ENCODE peak calls at places on chromosomes 13 and 19, in six cellular contexts. One of them, this sample, is unnamed.

GRCh38 chr13:73876323-73876722 is 257.9 kb downstream of the KLF12 start:
- DNase-seq in CD8-positive, alpha-beta memory T cell: no peak
- DNase-seq in tibial artery: no peak
- DNase-seq in body of pancreas: no peak
- DNase-seq in ovary: peak; percentile 24
- DNase-seq in colonic mucosa: no peak
- DNase-seq in this sample: no peak

GRCh38 chr19:16650821-16651220 is 9.1 kb downstream of the SMIM7 start:
- DNase-seq in body of pancreas: no peak
- DNase-seq in CD8-positive, alpha-beta memory T cell: no peak
- DNase-seq in colonic mucosa: no peak
- DNase-seq in ovary: no peak
- DNase-seq in tibial artery: no peak
- DNase-seq in this sample: no peak

GRCh38 chr19:55145241-55145640 is 3.8 kb downstream of the TNNT1 start:
- DNase-seq in body of pancreas: no peak
- DNase-seq in CD8-positive, alpha-beta memory T cell: no peak
- DNase-seq in colonic mucosa: no peak
- DNase-seq in ovary: no peak
- DNase-seq in tibial artery: no peak
- DNase-seq in this sample: no peak

GRCh38 chr13:24159921-24160324 is 597 bp upstream of the SPATA13 start:
- DNase-seq in body of pancreas: no peak
- DNase-seq in tibial artery: no peak
- DNase-seq in ovary: no peak
- DNase-seq in CD8-positive, alpha-beta memory T cell: no peak
- DNase-seq in colonic mucosa: no peak
- DNase-seq in this sample: no peak

GRCh38 chr19:52336117-52336811 is at the start of gene ZNF610:
- DNase-seq in tibial artery: peak; percentile 93
- DNase-seq in CD8-positive, alpha-beta memory T cell: peak; percentile 90
- DNase-seq in body of pancreas: peak; percentile 89
- DNase-seq in colonic mucosa: peak; percentile 92
- DNase-seq in ovary: peak; percentile 93
- DNase-seq in this sample: peak; percentile 82

GRCh38 chr19:57667220-57667619 is 1.5 kb upstream of the ZSCAN4 start:
- DNase-seq in colonic mucosa: no peak
- DNase-seq in body of pancreas: no peak
- DNase-seq in tibial artery: no peak
- DNase-seq in ovary: no peak
- DNase-seq in CD8-positive, alpha-beta memory T cell: no peak
- DNase-seq in this sample: no peak

GRCh38 chr13:88622362-88622973 is 951.3 kb downstream of the SLITRK5 start:
- DNase-seq in colonic mucosa: no peak
- DNase-seq in CD8-positive, alpha-beta memory T cell: peak; percentile 43
- DNase-seq in ovary: no peak
- DNase-seq in body of pancreas: no peak
- DNase-seq in tibial artery: no peak
- DNase-seq in this sample: peak; percentile 3

GRCh38 chr13:45989607-45990006 is 62.9 kb downstream of the ZC3H13 start:
- DNase-seq in ovary: no peak
- DNase-seq in tibial artery: no peak
- DNase-seq in body of pancreas: no peak
- DNase-seq in CD8-positive, alpha-beta memory T cell: no peak
- DNase-seq in colonic mucosa: no peak
- DNase-seq in this sample: no peak

GRCh38 chr19:12380444-12380737 is 14.9 kb upstream of the ZNF442 start:
- DNase-seq in colonic mucosa: no peak
- DNase-seq in body of pancreas: no peak
- DNase-seq in CD8-positive, alpha-beta memory T cell: no peak
- DNase-seq in tibial artery: no peak
- DNase-seq in ovary: no peak
- DNase-seq in this sample: no peak

GRCh38 chr19:45515081-45515624 is 7.9 kb downstream of the VASP start:
- DNase-seq in ovary: no peak
- DNase-seq in colonic mucosa: peak; percentile 71
- DNase-seq in tibial artery: no peak
- DNase-seq in CD8-positive, alpha-beta memory T cell: peak; percentile 58
- DNase-seq in body of pancreas: peak; percentile 72
- DNase-seq in this sample: no peak

DNA sequence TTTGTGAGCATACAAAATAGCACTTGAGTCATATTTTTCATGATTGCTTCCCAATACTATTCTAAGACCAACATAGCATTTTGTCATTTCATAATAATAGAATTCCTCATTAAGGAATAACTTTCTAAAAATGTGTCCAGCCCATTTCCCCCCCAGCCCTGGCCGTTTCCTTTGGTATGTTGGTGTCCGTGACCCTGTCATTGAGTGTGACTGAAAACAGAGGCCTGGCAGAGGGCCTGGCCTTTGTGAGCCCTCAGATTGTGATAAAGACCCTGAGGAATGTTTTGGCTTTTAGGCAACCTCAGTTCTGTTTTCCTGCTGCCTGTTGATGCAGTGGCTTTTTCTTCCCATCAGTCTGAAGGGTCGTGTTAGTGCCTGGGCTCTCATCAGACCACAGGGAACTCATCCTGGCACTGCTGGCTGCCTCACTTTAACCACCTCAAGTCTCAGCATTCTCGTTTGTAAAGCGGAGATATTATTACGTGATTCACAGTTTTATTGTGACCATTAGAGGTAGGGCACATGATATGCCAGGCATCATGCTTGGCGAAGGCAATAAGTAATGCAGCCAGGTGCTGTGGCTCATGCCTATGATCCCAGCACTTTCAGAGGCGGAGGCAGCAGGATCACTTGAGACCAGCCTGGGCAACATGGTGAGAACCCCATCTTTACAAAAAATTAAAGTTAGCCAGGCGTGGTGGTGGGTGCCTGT is 13.8 kb downstream of the SPINT2 start:
- DNase-seq in tibial artery: no peak
- DNase-seq in body of pancreas: peak; percentile 68
- DNase-seq in CD8-positive, alpha-beta memory T cell: no peak
- DNase-seq in colonic mucosa: no peak
- DNase-seq in ovary: peak; percentile 78
- DNase-seq in this sample: no peak
- H3K27ac ChIP-seq in tibial artery: peak overlapping the region; percentile 81
- H3K27ac ChIP-seq in body of pancreas: peak overlapping the region; percentile 74
- H3K27ac ChIP-seq in CD8-positive, alpha-beta memory T cell: no peak overlapping the region
- H3K27ac ChIP-seq in colonic mucosa: peak overlapping the region; percentile 13
- H3K27ac ChIP-seq in ovary: peak overlapping the region; percentile 71
- H3K27ac ChIP-seq in this sample: no peak overlapping the region

GRCh38 chr19:8663920-8664670 is 33.7 kb downstream of the NFILZ start:
- DNase-seq in ovary: no peak
- DNase-seq in body of pancreas: peak; percentile 31
- DNase-seq in tibial artery: no peak
- DNase-seq in CD8-positive, alpha-beta memory T cell: peak; percentile 55
- DNase-seq in colonic mucosa: no peak
- DNase-seq in this sample: peak; percentile 35
- H3K4me3 ChIP-seq in ovary: no peak overlapping the region
- H3K4me3 ChIP-seq in body of pancreas: no peak overlapping the region
- H3K4me3 ChIP-seq in tibial artery: no peak overlapping the region
- H3K4me3 ChIP-seq in CD8-positive, alpha-beta memory T cell: peak overlapping the region; percentile 1
- H3K4me3 ChIP-seq in colonic mucosa: no peak overlapping the region
- H3K4me3 ChIP-seq in this sample: peak overlapping the region; percentile 47

DNA sequence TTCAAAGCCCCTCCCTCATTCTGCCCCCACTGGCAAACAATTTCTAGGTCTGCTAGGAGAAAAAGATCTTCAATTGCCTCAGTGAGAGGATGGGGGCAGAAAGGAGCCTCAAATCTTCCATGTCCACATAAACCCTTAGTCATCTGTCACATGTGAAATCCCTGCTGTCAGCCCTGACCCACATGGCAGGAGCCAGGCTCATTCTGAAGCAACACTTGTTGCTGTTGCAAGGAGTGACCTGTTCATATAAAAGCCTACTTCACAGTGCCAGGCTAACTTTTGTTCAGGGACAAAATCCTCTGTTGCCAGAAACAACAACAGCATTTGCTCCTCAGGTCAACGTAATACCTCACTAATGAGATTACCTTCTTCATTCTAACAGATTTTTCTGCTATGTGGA is 70.5 kb downstream of the IRS2 start:
- DNase-seq in tibial artery: no peak
- DNase-seq in CD8-positive, alpha-beta memory T cell: no peak
- DNase-seq in colonic mucosa: no peak
- DNase-seq in body of pancreas: peak; percentile 50
- DNase-seq in ovary: no peak
- DNase-seq in this sample: no peak
- H3K4me1 ChIP-seq in tibial artery: no peaks in the 10 kb centered on the region
- H3K4me1 ChIP-seq in CD8-positive, alpha-beta memory T cell: no peaks in the 10 kb centered on the region
- H3K4me1 ChIP-seq in colonic mucosa: no peaks in the 10 kb centered on the region
- H3K4me1 ChIP-seq in body of pancreas: no peaks in the 10 kb centered on the region
- H3K4me1 ChIP-seq in ovary: no peaks in the 10 kb centered on the region
- H3K4me1 ChIP-seq in this sample: no peaks in the 10 kb centered on the region

GRCh38 chr19:6073858-6074708 is 36.2 kb downstream of the RFX2 start:
- DNase-seq in CD8-positive, alpha-beta memory T cell: no peak
- DNase-seq in body of pancreas: no peak
- DNase-seq in tibial artery: peak; percentile 57
- DNase-seq in ovary: peak; percentile 18
- DNase-seq in colonic mucosa: peak; percentile 17
- DNase-seq in this sample: no peak
- H3K27ac ChIP-seq in CD8-positive, alpha-beta memory T cell: no peak overlapping the region
- H3K27ac ChIP-seq in body of pancreas: no peak overlapping the region
- H3K27ac ChIP-seq in tibial artery: peak overlapping the region; percentile 85
- H3K27ac ChIP-seq in ovary: no peak overlapping the region
- H3K27ac ChIP-seq in colonic mucosa: no peak overlapping the region
- H3K27ac ChIP-seq in this sample: no peak overlapping the region

GRCh38 chr19:2151339-2152229 is at the start of gene AP3D1:
- DNase-seq in CD8-positive, alpha-beta memory T cell: peak; percentile 100
- DNase-seq in body of pancreas: peak; percentile 100
- DNase-seq in ovary: peak; percentile 100
- DNase-seq in tibial artery: peak; percentile 100
- DNase-seq in colonic mucosa: peak; percentile 100
- DNase-seq in this sample: peak; percentile 100

GRCh38 chr19:2149980-2150793 is 1.2 kb downstream of the AP3D1 start:
- DNase-seq in colonic mucosa: peak; percentile 57
- DNase-seq in body of pancreas: peak; percentile 50
- DNase-seq in ovary: no peak
- DNase-seq in tibial artery: no peak
- DNase-seq in CD8-positive, alpha-beta memory T cell: no peak
- DNase-seq in this sample: peak; percentile 32

GRCh38 chr19:2150794-2151338 is 500 bp downstream of the AP3D1 start:
- DNase-seq in CD8-positive, alpha-beta memory T cell: peak; percentile 58
- DNase-seq in ovary: peak; percentile 38
- DNase-seq in tibial artery: no peak
- DNase-seq in colonic mucosa: peak; percentile 33
- DNase-seq in body of pancreas: no peak
- DNase-seq in this sample: peak; percentile 16

GRCh38 chr19:2145831-2146241 is 5.5 kb downstream of the AP3D1 start:
- DNase-seq in tibial artery: no peak
- DNase-seq in colonic mucosa: no peak
- DNase-seq in ovary: no peak
- DNase-seq in CD8-positive, alpha-beta memory T cell: no peak
- DNase-seq in body of pancreas: no peak
- DNase-seq in this sample: no peak

GRCh38 chr19:2148482-2149135 is 2.8 kb downstream of the AP3D1 start:
- DNase-seq in tibial artery: no peak
- DNase-seq in body of pancreas: no peak
- DNase-seq in ovary: no peak
- DNase-seq in colonic mucosa: no peak
- DNase-seq in CD8-positive, alpha-beta memory T cell: no peak
- DNase-seq in this sample: peak; percentile 71
- H3K4me3 ChIP-seq in tibial artery: no peak overlapping the region
- H3K4me3 ChIP-seq in body of pancreas: no peak overlapping the region
- H3K4me3 ChIP-seq in ovary: no peak overlapping the region
- H3K4me3 ChIP-seq in colonic mucosa: no peak overlapping the region
- H3K4me3 ChIP-seq in CD8-positive, alpha-beta memory T cell: no peak overlapping the region
- H3K4me3 ChIP-seq in this sample: no peak overlapping the region